ENCODE peak calls at places on chromosome 13, in six cellular contexts. A is K562, G is HCT116, Q is HepG2, Z is GM12878, H is H1. B is an unnamed sample. For H3K4me1 and H3K36me3, the result is how much of the 10 kb centered on the place peaks cover.

GRCh38 chr13:96052655-96053002 is 572 bp downstream of the UGGT2 start:
- DNase-seq in A (peak), G (peak), Q (peak), Z (peak), H (peak), B (no peak)

GRCh38 chr13:100611678-100612492 is 23.3 kb upstream of the GGACT start:
- DNase-seq in A (peak), G (no peak), Q (no peak), Z (no peak), H (no peak), B (no peak)

GRCh38 chr13:65470781-65471180 is 1759.4 kb downstream of the PCDH9 start:
- DNase-seq in A (no peak), G (no peak), Q (no peak), Z (no peak), H (no peak), B (no peak)

GRCh38 chr13:97810152-97810551 is 143.3 kb upstream of the IPO5 start:
- DNase-seq in A (no peak), G (peak), Q (peak), Z (no peak), H (no peak), B (no peak)

GRCh38 chr13:113364933-113365371 is 1.0 kb upstream of the GRTP1 start:
- DNase-seq in A (no peak), G (no peak), Q (no peak), Z (no peak), H (no peak), B (no peak)

GRCh38 chr13:103671547-103671946 is 605.3 kb upstream of the SLC10A2 start:
- DNase-seq in A (no peak), G (no peak), Q (no peak), Z (no peak), H (no peak), B (no peak)

GRCh38 chr13:20401958-20402856 is 123.5 kb downstream of the CRYL1 start:
- DNase-seq in A (no peak), G (no peak), Q (no peak), Z (no peak), H (no peak), B (no peak)

GRCh38 chr13:98416408-98416807 is 160.5 kb downstream of the STK24 start:
- DNase-seq in A (no peak), G (no peak), Q (no peak), Z (no peak), H (no peak), B (no peak)

GRCh38 chr13:98022210-98022609 is 68.7 kb downstream of the IPO5 start:
- DNase-seq in A (no peak), G (no peak), Q (peak), Z (no peak), H (no peak), B (no peak)

GRCh38 chr13:85864963-85865530 is 65.8 kb upstream of the SLITRK6 start:
- DNase-seq in A (no peak), G (peak), Q (peak), Z (no peak), H (no peak), B (peak)

GRCh38 chr13:113952151-113952982 is 21.5 kb downstream of the C13orf46 start:
- DNase-seq in A (no peak), G (no peak), Q (no peak), Z (no peak), H (no peak), B (no peak)

GRCh38 chr13:35514166-35514565 is 37.7 kb upstream of the MAB21L1 start:
- DNase-seq in A (no peak), G (no peak), Q (no peak), Z (no peak), H (no peak), B (no peak)

GRCh38 chr13:35512271-35512920 is 35.9 kb upstream of the MAB21L1 start:
- DNase-seq in A (no peak), G (no peak), Q (no peak), Z (no peak), H (no peak), B (no peak)

GRCh38 chr13:35518337-35518736 is 41.8 kb upstream of the MAB21L1 start:
- DNase-seq in A (no peak), G (no peak), Q (no peak), Z (no peak), H (no peak), B (no peak)

DNA sequence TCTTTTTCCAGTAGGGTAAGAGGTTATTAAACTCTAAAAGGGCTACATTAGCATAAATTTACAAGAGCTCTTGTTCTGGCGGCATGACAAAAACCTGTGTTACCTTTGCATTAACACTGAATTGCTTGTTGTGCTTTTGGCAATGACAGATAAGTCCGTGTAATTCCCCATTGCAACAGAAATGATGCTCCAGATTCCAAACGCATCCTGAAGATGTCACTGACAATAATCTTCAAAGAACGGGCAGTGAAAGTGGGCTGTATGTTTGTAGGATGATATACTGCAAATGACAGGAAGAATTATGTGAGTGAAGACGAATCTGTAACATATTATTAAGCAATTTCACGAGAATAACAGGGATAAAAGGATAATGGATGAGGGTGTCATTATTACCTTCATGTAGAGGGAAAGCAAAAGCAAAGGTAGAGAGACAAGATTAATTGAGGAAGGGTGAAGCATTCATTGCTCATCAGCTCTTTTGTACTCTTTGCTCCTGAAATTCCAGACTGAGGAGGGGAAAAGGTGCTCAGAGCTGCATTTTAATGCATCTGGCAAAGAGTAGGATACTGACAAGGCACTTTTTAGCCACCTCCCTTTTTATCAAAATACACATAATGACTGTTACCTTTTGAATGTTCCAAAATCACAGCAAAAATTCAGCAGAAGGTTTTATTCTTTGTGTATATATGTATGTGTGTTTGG is 38.5 kb upstream of the MAB21L1 start:
- DNase-seq in A (no peak), G (no peak), Q (no peak), Z (no peak), H (no peak), B (no peak)
- TF ChIP-seq ZNF274 in A (no peak), G (no peak), Q (no peak), Z (no peak), H (no peak), B (no peak)

GRCh38 chr13:23850134-23850533 is 39.1 kb downstream of the MIPEP start:
- DNase-seq in A (no peak), G (no peak), Q (no peak), Z (no peak), H (no peak), B (no peak)
- H3K4me1 ChIP-seq in A (under half), G (under half), Q (under half), Z (half or more), H (under half), B (under half)

GRCh38 chr13:33236021-33236420 is 49.5 kb downstream of the STARD13 start:
- DNase-seq in A (no peak), G (no peak), Q (no peak), Z (no peak), H (no peak), B (no peak)
- H3K36me3 ChIP-seq in A (under half), G (under half), Q (under half), Z (under half), H (under half), B (under half)

GRCh38 chr13:82654851-82655517 is 1227.3 kb downstream of the SLITRK1 start:
- DNase-seq in A (no peak), G (no peak), Q (no peak), Z (no peak), H (no peak), B (no peak)
- TF ChIP-seq ZNF274 in A (no peak), G (no peak), Q (no peak), Z (no peak), H (no peak), B (no peak)

DNA sequence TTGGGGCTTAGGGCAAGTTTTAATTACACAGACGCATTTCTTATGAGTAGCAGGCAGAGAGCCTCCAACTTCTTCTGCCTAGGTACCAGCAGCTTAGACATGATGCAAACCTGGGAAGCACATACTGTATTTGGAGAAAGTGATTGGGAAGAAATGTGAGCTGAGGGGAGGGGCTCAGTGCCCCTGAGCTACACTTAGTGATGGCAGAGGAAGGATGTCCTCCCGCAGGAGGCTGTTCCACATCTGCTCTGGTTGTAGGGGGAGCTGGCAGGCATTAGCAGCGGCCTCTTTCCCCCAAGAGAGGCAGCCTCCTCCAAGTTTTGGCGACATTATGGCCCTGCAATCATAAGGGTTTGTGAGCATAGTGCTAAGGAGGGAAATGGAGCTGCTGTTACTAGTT is 3.2 kb downstream of the ALOX5AP start:
- DNase-seq in A (no peak), G (no peak), Q (no peak), Z (no peak), H (no peak), B (no peak)
- H3K4me1 ChIP-seq in A (under half), G (under half), Q (under half), Z (half or more), H (under half), B (under half)

GRCh38 chr13:30346159-30346788 is 38.9 kb upstream of the KATNAL1 start:
- DNase-seq in A (no peak), G (no peak), Q (no peak), Z (peak), H (no peak), B (no peak)
- H3K36me3 ChIP-seq in A (under half), G (under half), Q (under half), Z (under half), H (under half), B (under half)

GRCh38 chr13:28640861-28641599 is 17.9 kb upstream of the POMP start:
- DNase-seq in A (no peak), G (no peak), Q (no peak), Z (no peak), H (no peak), B (no peak)

GRCh38 chr13:28637714-28638355 is 21.1 kb upstream of the POMP start:
- DNase-seq in A (no peak), G (no peak), Q (peak), Z (peak), H (no peak), B (no peak)

GRCh38 chr13:28636078-28636477 is 22.9 kb upstream of the POMP start:
- DNase-seq in A (no peak), G (no peak), Q (no peak), Z (no peak), H (no peak), B (no peak)

GRCh38 chr13:28638756-28639155 is 20.2 kb upstream of the POMP start:
- DNase-seq in A (no peak), G (no peak), Q (no peak), Z (no peak), H (no peak), B (no peak)

DNA sequence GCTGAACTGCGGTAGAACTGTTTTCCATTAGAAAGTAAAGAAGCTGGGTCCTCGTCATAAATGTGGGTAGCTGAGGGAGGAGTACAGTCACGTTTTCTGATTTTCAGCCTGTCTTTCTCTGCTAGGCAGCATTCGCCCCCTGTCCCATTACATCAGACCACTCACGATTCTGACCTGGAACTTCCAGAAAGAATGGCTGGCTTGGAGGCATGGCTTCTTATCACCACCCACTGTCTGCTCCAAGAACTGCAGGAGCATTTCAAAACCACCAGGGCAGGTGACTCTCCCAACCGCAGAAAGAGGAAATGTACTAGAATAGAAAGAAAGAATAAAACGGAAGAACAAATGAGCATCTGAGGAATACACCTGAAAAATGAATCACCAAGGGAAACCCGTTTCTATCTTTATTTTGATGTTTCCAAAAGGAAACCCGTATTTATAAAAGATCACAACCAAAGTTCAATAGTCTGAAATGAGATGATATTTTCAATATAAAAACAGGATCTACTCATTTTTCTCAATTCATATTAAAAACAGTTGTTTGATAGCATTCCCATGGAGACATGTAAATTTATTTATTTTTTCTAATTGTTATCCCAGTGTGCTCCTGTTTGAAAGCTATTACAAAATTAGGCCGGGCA is 22.1 kb upstream of the POMP start:
- DNase-seq in A (peak), G (peak), Q (peak), Z (peak), H (peak), B (peak)
- TF ChIP-seq ZNF274 in A (no peak), G (no peak), Q (no peak), Z (no peak), H (no peak), B (no peak)

GRCh38 chr13:41004875-41005693 is 14.0 kb downstream of the ELF1 start:
- DNase-seq in A (peak), G (no peak), Q (no peak), Z (peak), H (no peak), B (no peak)

GRCh38 chr13:40996433-40997095 is 22.6 kb downstream of the ELF1 start:
- DNase-seq in A (no peak), G (no peak), Q (no peak), Z (no peak), H (no peak), B (no peak)

GRCh38 chr13:41005709-41006108 is 13.4 kb downstream of the ELF1 start:
- DNase-seq in A (no peak), G (no peak), Q (no peak), Z (no peak), H (no peak), B (no peak)

GRCh38 chr13:41006296-41006695 is 12.8 kb downstream of the ELF1 start:
- DNase-seq in A (peak), G (no peak), Q (no peak), Z (no peak), H (no peak), B (no peak)

DNA sequence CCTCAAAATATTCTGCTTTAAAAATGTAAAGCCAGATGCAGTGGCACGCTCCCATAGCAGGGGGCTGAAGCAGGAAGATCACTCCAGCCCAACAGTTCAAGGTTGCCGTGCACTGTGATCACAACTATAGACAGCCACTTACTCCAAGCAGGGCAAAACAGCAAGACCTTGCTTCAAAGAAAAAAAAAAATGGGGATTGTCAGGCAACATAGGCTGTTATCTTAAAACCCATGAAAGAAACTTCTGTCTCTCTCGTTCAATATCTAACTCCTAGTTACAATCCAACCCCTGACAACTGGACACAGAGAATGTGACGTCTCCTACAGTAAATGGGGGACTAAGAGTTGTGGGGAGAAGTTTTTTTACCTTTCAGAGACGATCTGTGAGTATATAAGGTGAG is 17.4 kb downstream of the ELF1 start:
- DNase-seq in A (no peak), G (no peak), Q (peak), Z (no peak), H (no peak), B (no peak)
- H3K4me1 ChIP-seq in A (under half), G (under half), Q (half or more), Z (half or more), H (under half), B (under half)